ENCODE peak calls at places on chromosomes 4 and X, in seven cellular contexts. Z is EL, D is head of caudate nucleus, X is NT2/D1, S is LoVo, J is GM04504, H is H9. Q is an unnamed sample.

GRCh38 chr4:53015681-53016080 is 153.6 kb downstream of the RASL11B start:
- DNase-seq in S (no peak), H (peak), X (peak), J (peak), D (peak), Z (peak), Q (peak)

GRCh38 chr4:136643416-136643815 is 888.9 kb downstream of the PCDH18 start:
- DNase-seq in S (no peak), J (no peak), Z (no peak), X (no peak), H (no peak), D (no peak), Q (no peak)

GRCh38 chrX:134374910-134375309 is 85.1 kb upstream of the HPRT1 start:
- DNase-seq in J (no peak), S (no peak), X (no peak), H (no peak), D (no peak), Z (no peak), Q (no peak)

GRCh38 chrX:154436597-154437397 is at the start of gene GDI1:
- DNase-seq in J (no peak), Z (peak), X (no peak), H (peak), D (peak), S (peak), Q (peak)

GRCh38 chr4:68655764-68656444 is 14.5 kb downstream of the UGT2B15 start:
- DNase-seq in S (peak), J (no peak), H (no peak), D (no peak), Z (no peak), X (no peak), Q (no peak)

GRCh38 chr4:101807351-101807750 is 16.8 kb downstream of the BANK1 start:
- DNase-seq in H (no peak), X (no peak), S (no peak), Z (no peak), J (no peak), D (no peak), Q (no peak)

GRCh38 chr4:8607603-8608481 is 15.3 kb downstream of the CPZ start:
- DNase-seq in X (no peak), J (no peak), S (no peak), Z (no peak), D (peak), H (peak), Q (no peak)

GRCh38 chrX:42096262-42096939 is 173.0 kb upstream of the CASK start:
- DNase-seq in S (peak), X (no peak), J (peak), D (no peak), H (no peak), Z (peak), Q (peak)

GRCh38 chrX:49162620-49163019 is at the start of gene MAGIX:
- DNase-seq in D (no peak), Z (no peak), H (peak), X (no peak), J (no peak), S (no peak), Q (no peak)

GRCh38 chrX:153641575-153642312 is 5.3 kb upstream of the DUSP9 start:
- DNase-seq in S (no peak), Z (no peak), X (no peak), J (no peak), D (no peak), H (peak), Q (no peak)

GRCh38 chr4:25057299-25057698 is 26.6 kb upstream of the LGI2 start:
- DNase-seq in X (no peak), Z (no peak), H (no peak), D (no peak), J (no peak), S (no peak), Q (no peak)

GRCh38 chrX:134144231-134144630 is 92.8 kb upstream of the CCDC160 start:
- DNase-seq in H (no peak), X (no peak), Z (no peak), D (no peak), S (no peak), J (no peak), Q (no peak)

GRCh38 chr4:26452565-26453531 is 37.4 kb downstream of the CCKAR start:
- DNase-seq in S (no peak), Z (no peak), H (peak), X (no peak), D (no peak), J (no peak), Q (no peak)

GRCh38 chr4:140157341-140157740 is 3.4 kb upstream of the MAML3 start:
- DNase-seq in S (no peak), Z (no peak), D (no peak), H (no peak), J (no peak), X (no peak), Q (no peak)

GRCh38 chr4:159160242-159160641 is 57.4 kb downstream of the RAPGEF2 start:
- DNase-seq in S (no peak), X (no peak), D (no peak), J (no peak), Z (no peak), H (no peak), Q (peak)

GRCh38 chr4:16196482-16197393 is 29.5 kb downstream of the TAPT1 start:
- DNase-seq in D (no peak), Z (peak), X (peak), J (peak), S (peak), H (no peak), Q (peak)

GRCh38 chr4:3717241-3717640 is 48.9 kb upstream of the ADRA2C start:
- DNase-seq in J (no peak), D (no peak), X (no peak), S (no peak), H (no peak), Z (no peak), Q (no peak)

GRCh38 chr4:100359433-100359832 is 158.4 kb downstream of the EMCN start:
- DNase-seq in D (no peak), J (no peak), H (no peak), Z (no peak), S (no peak), X (no peak), Q (no peak)

GRCh38 chr4:139675651-139676050 is 10.0 kb downstream of the MGST2 start:
- DNase-seq in Z (no peak), J (no peak), D (no peak), X (no peak), S (no peak), H (no peak), Q (no peak)

GRCh38 chr4:147526272-147526654 is 45.4 kb downstream of the EDNRA start:
- DNase-seq in H (peak), X (no peak), J (no peak), Z (no peak), D (no peak), S (no peak), Q (no peak)

GRCh38 chr4:25913056-25913850 is 767 bp upstream of the SMIM20 start:
- DNase-seq in X (no peak), J (no peak), S (peak), H (no peak), D (peak), Z (no peak), Q (no peak)

GRCh38 chr4:77349796-77350195 is 192.8 kb downstream of the CCNG2 start:
- DNase-seq in X (no peak), Z (peak), D (no peak), S (no peak), H (no peak), J (peak), Q (peak)

GRCh38 chrX:132858018-132858417 is 100.4 kb downstream of the HS6ST2 start:
- DNase-seq in S (no peak), Z (no peak), X (no peak), J (no peak), D (no peak), H (no peak), Q (no peak)

GRCh38 chr4:3305610-3306371 is 13.0 kb downstream of the RGS12 start:
- DNase-seq in D (no peak), X (no peak), Z (peak), S (no peak), H (no peak), J (no peak), Q (no peak)

GRCh38 chr4:183342541-183343533 is 20.6 kb upstream of the CLDN24 start:
- DNase-seq in H (peak), Z (no peak), S (no peak), J (no peak), X (no peak), D (no peak), Q (no peak)

GRCh38 chr4:185238261-185238681 is 28.9 kb downstream of the SNX25 start:
- DNase-seq in J (no peak), Z (peak), X (no peak), S (no peak), D (peak), H (no peak), Q (no peak)

GRCh38 chr4:3285558-3286334 is 7.1 kb upstream of the RGS12 start:
- DNase-seq in Z (peak), S (no peak), D (no peak), H (peak), X (no peak), J (peak), Q (peak)

GRCh38 chr4:80492761-80493160 is 157.2 kb downstream of the CFAP299 start:
- DNase-seq in S (no peak), J (no peak), X (no peak), H (no peak), D (no peak), Z (no peak), Q (no peak)

GRCh38 chr4:174520655-174521054 is 1.6 kb downstream of the HPGD start:
- DNase-seq in J (no peak), H (no peak), S (no peak), Z (no peak), X (no peak), D (no peak), Q (no peak)

GRCh38 chr4:102717448-102718092 is 43.2 kb downstream of the MANBA start:
- DNase-seq in X (no peak), D (no peak), J (no peak), H (no peak), Z (peak), S (peak), Q (no peak)

GRCh38 chr4:185532795-185533324 is 2.4 kb downstream of the PDLIM3 start:
- DNase-seq in S (no peak), H (no peak), J (no peak), D (no peak), X (no peak), Z (no peak), Q (no peak)

GRCh38 chr4:84324303-84324702 is 174.8 kb downstream of the NKX6-1 start:
- DNase-seq in S (no peak), Z (no peak), X (no peak), J (no peak), H (no peak), D (no peak), Q (no peak)

GRCh38 chr4:151744614-151745013 is 16.2 kb downstream of the GATB start:
- DNase-seq in H (no peak), Z (peak), J (peak), X (no peak), S (no peak), D (no peak), Q (peak)

GRCh38 chr4:89298788-89299152 is 8.8 kb downstream of the GPRIN3 start:
- DNase-seq in S (no peak), D (no peak), J (no peak), H (no peak), X (no peak), Z (no peak), Q (peak)

Q was measured in RPMI7951.